ENCODE peak calls at places on chromosome 14, in ten cellular contexts. One of them, this sample, is unnamed.

GRCh38 chr14:49505026-49505766 is 81.0 kb downstream of the RPS29 start:
- DNase-seq in tibial nerve: no peak
- DNase-seq in A549: peak; percentile 46
- DNase-seq in gastrocnemius medialis: no peak
- DNase-seq in ELR: peak; percentile 30
- DNase-seq in mammary epithelial cell: peak; percentile 85
- DNase-seq in caudate nucleus: no peak
- DNase-seq in NAMALWA: no peak
- DNase-seq in iris pigment epithelial cell: peak; percentile 2
- DNase-seq in MV-4-11: no peak
- DNase-seq in this sample: no peak

GRCh38 chr14:92718659-92719058 is 29.8 kb downstream of the LGMN start:
- DNase-seq in MV-4-11: no peak
- DNase-seq in caudate nucleus: no peak
- DNase-seq in NAMALWA: no peak
- DNase-seq in tibial nerve: no peak
- DNase-seq in mammary epithelial cell: no peak
- DNase-seq in iris pigment epithelial cell: no peak
- DNase-seq in A549: no peak
- DNase-seq in ELR: peak; percentile 12
- DNase-seq in gastrocnemius medialis: no peak
- DNase-seq in this sample: no peak

GRCh38 chr14:104977681-104978647 is at the start of gene AHNAK2:
- DNase-seq in MV-4-11: peak; percentile 42
- DNase-seq in gastrocnemius medialis: no peak
- DNase-seq in A549: peak; percentile 82
- DNase-seq in NAMALWA: no peak
- DNase-seq in iris pigment epithelial cell: peak; percentile 75
- DNase-seq in caudate nucleus: no peak
- DNase-seq in tibial nerve: no peak
- DNase-seq in ELR: peak; percentile 90
- DNase-seq in mammary epithelial cell: peak; percentile 75
- DNase-seq in this sample: no peak

GRCh38 chr14:104436741-104437701 is 142.5 kb upstream of the C14orf180 start:
- DNase-seq in NAMALWA: no peak
- DNase-seq in iris pigment epithelial cell: no peak
- DNase-seq in caudate nucleus: no peak
- DNase-seq in A549: no peak
- DNase-seq in ELR: no peak
- DNase-seq in gastrocnemius medialis: no peak
- DNase-seq in MV-4-11: no peak
- DNase-seq in mammary epithelial cell: no peak
- DNase-seq in tibial nerve: peak; percentile 3
- DNase-seq in this sample: no peak

GRCh38 chr14:34013714-34014055 is 62.8 kb upstream of the EGLN3 start:
- DNase-seq in ELR: no peak
- DNase-seq in MV-4-11: peak; percentile 92
- DNase-seq in NAMALWA: no peak
- DNase-seq in mammary epithelial cell: no peak
- DNase-seq in A549: no peak
- DNase-seq in iris pigment epithelial cell: no peak
- DNase-seq in tibial nerve: no peak
- DNase-seq in gastrocnemius medialis: no peak
- DNase-seq in caudate nucleus: no peak
- DNase-seq in this sample: no peak

GRCh38 chr14:94099006-94099405 is 11.5 kb upstream of the IFI27 start:
- DNase-seq in mammary epithelial cell: no peak
- DNase-seq in A549: no peak
- DNase-seq in ELR: no peak
- DNase-seq in MV-4-11: no peak
- DNase-seq in iris pigment epithelial cell: no peak
- DNase-seq in caudate nucleus: no peak
- DNase-seq in tibial nerve: no peak
- DNase-seq in NAMALWA: no peak
- DNase-seq in gastrocnemius medialis: no peak
- DNase-seq in this sample: no peak

GRCh38 chr14:65230287-65230728 is 128.0 kb upstream of the MAX start:
- DNase-seq in ELR: no peak
- DNase-seq in tibial nerve: peak; percentile 47
- DNase-seq in NAMALWA: no peak
- DNase-seq in caudate nucleus: peak; percentile 43
- DNase-seq in iris pigment epithelial cell: no peak
- DNase-seq in A549: peak; percentile 37
- DNase-seq in gastrocnemius medialis: no peak
- DNase-seq in mammary epithelial cell: no peak
- DNase-seq in MV-4-11: no peak
- DNase-seq in this sample: peak; percentile 75

GRCh38 chr14:26730929-26731618 is 133.2 kb upstream of the NOVA1 start:
- DNase-seq in tibial nerve: no peak
- DNase-seq in gastrocnemius medialis: no peak
- DNase-seq in caudate nucleus: no peak
- DNase-seq in mammary epithelial cell: no peak
- DNase-seq in iris pigment epithelial cell: peak; percentile 23
- DNase-seq in ELR: no peak
- DNase-seq in MV-4-11: no peak
- DNase-seq in NAMALWA: peak; percentile 15
- DNase-seq in A549: peak; percentile 24
- DNase-seq in this sample: no peak

GRCh38 chr14:68715032-68715924 is 77.6 kb downstream of the ZFP36L1 start:
- DNase-seq in ELR: peak; percentile 30
- DNase-seq in iris pigment epithelial cell: peak; percentile 86
- DNase-seq in caudate nucleus: no peak
- DNase-seq in MV-4-11: peak; percentile 32
- DNase-seq in tibial nerve: no peak
- DNase-seq in NAMALWA: no peak
- DNase-seq in A549: peak; percentile 31
- DNase-seq in gastrocnemius medialis: peak; percentile 23
- DNase-seq in mammary epithelial cell: peak; percentile 82
- DNase-seq in this sample: no peak

This sample was measured in hippocampal formation.